ENCODE peak calls at places on chromosomes 16 and 17, in seven cellular contexts. M, O, Q, R, L, A and T are unnamed samples.

GRCh38 chr16:5903797-5904196 is 806.2 kb upstream of the EEF2KMT start:
- DNase-seq in M (no peak), O (no peak), Q (no peak), R (no peak), L (no peak), A (no peak), T (no peak)

GRCh38 chr16:13270602-13271001 is 369.2 kb downstream of the SHISA9 start:
- DNase-seq in M (no peak), O (no peak), Q (no peak), R (no peak), L (no peak), A (no peak), T (no peak)

GRCh38 chr16:27426423-27427408 is 24.7 kb downstream of the IL21R start:
- DNase-seq in M (no peak), O (peak; percentile 63), Q (peak; percentile 87), R (peak; percentile 71), L (peak; percentile 57), A (peak; percentile 60), T (peak; percentile 83)

GRCh38 chr17:19676901-19677300 is 28.4 kb downstream of the ALDH3A2 start:
- DNase-seq in M (no peak), O (no peak), Q (no peak), R (no peak), L (peak; percentile 36), A (no peak), T (no peak)

GRCh38 chr16:5836979-5837670 is 739.5 kb upstream of the EEF2KMT start:
- DNase-seq in M (no peak), O (no peak), Q (no peak), R (no peak), L (no peak), A (no peak), T (no peak)

GRCh38 chr17:18000044-18000443 is 27.4 kb downstream of the DRC3 start:
- DNase-seq in M (no peak), O (no peak), Q (no peak), R (no peak), L (no peak), A (no peak), T (no peak)

GRCh38 chr16:50400967-50401348 is 32.2 kb upstream of the BRD7 start:
- DNase-seq in M (no peak), O (no peak), Q (no peak), R (no peak), L (no peak), A (no peak), T (no peak)

GRCh38 chr16:58501242-58502131 is 1.5 kb downstream of the NDRG4 start:
- DNase-seq in M (peak; percentile 95), O (peak; percentile 52), Q (no peak), R (no peak), L (peak; percentile 89), A (no peak), T (no peak)

GRCh38 chr17:62819511-62820221 is 11.6 kb upstream of the MARCHF10 start:
- DNase-seq in M (peak; percentile 85), O (no peak), Q (peak; percentile 88), R (peak; percentile 98), L (peak; percentile 87), A (peak; percentile 65), T (peak; percentile 50)

GRCh38 chr16:81907681-81908080 is 103.6 kb downstream of the SDR42E1 start:
- DNase-seq in M (no peak), O (no peak), Q (no peak), R (no peak), L (no peak), A (no peak), T (no peak)

GRCh38 chr17:17498606-17499301 is 2.6 kb upstream of the RASD1 start:
- DNase-seq in M (no peak), O (no peak), Q (no peak), R (no peak), L (no peak), A (peak; percentile 39), T (no peak)

GRCh38 chr17:54455251-54455868 is 445.3 kb upstream of the TOM1L1 start:
- DNase-seq in M (no peak), O (no peak), Q (no peak), R (no peak), L (no peak), A (no peak), T (peak; percentile 6)